ENCODE peak calls at places on chromosomes 13 and 19, in seven cellular contexts. T, N, A, U, Q, D and W are unnamed samples.

GRCh38 chr19:35260694-35261304 is 8.0 kb upstream of the USF2 start:
- DNase-seq in Q (no peak), N (no peak), T (peak; percentile 17), A (peak; percentile 8), D (no peak), U (no peak), W (no peak)

GRCh38 chr19:37007587-37008220 is 70.5 kb upstream of the ZNF420 start:
- DNase-seq in Q (no peak), T (peak; percentile 27), D (no peak), A (peak; percentile 41), U (peak; percentile 51), N (peak; percentile 10), W (peak; percentile 36)

GRCh38 chr19:55345818-55346724 is 6.4 kb downstream of the KMT5C start:
- DNase-seq in Q (no peak), N (no peak), A (peak; percentile 82), U (peak; percentile 46), D (no peak), T (peak; percentile 51), W (no peak)

GRCh38 chr19:44847144-44848035 is 1.3 kb downstream of the NECTIN2 start:
- DNase-seq in N (peak; percentile 55), Q (peak; percentile 65), D (no peak), A (peak; percentile 86), U (peak; percentile 61), T (peak; percentile 92), W (no peak)

GRCh38 chr13:97284558-97284957 is 62.4 kb downstream of the MBNL2 start:
- DNase-seq in U (peak; percentile 21), A (no peak), N (no peak), T (no peak), D (no peak), Q (no peak), W (no peak)

GRCh38 chr13:41461527-41462124 is 4.3 kb downstream of the RGCC start:
- DNase-seq in Q (no peak), U (no peak), D (no peak), A (no peak), N (no peak), T (no peak), W (no peak)

GRCh38 chr13:99985243-99985874 is 3.8 kb downstream of the ZIC2 start:
- DNase-seq in Q (peak; percentile 71), N (no peak), D (no peak), A (no peak), T (no peak), U (no peak), W (no peak)

GRCh38 chr19:23769691-23770468 is 11.2 kb upstream of the ZNF681 start:
- DNase-seq in U (no peak), A (no peak), D (no peak), T (no peak), Q (no peak), N (peak; percentile 63), W (no peak)

GRCh38 chr19:49506575-49507105 is 5.8 kb upstream of the FCGRT start:
- DNase-seq in N (peak; percentile 47), U (no peak), T (peak; percentile 76), D (no peak), A (peak; percentile 88), Q (peak; percentile 62), W (no peak)

GRCh38 chr13:43291289-43292055 is 268.1 kb downstream of the DNAJC15 start:
- DNase-seq in U (no peak), D (no peak), N (no peak), Q (no peak), A (no peak), T (no peak), W (no peak)

GRCh38 chr13:54433511-54434206 is 1405.0 kb downstream of the OLFM4 start:
- DNase-seq in D (no peak), T (peak; percentile 58), A (no peak), U (no peak), N (no peak), Q (no peak), W (no peak)

GRCh38 chr13:37407156-37407555 is 191.4 kb downstream of the POSTN start:
- DNase-seq in D (no peak), A (no peak), Q (no peak), N (peak; percentile 28), T (no peak), U (no peak), W (no peak)

GRCh38 chr19:7927605-7928333 is 1.8 kb upstream of the CTXN1 start:
- DNase-seq in A (no peak), N (no peak), D (no peak), Q (no peak), T (no peak), U (no peak), W (no peak)

GRCh38 chr13:112441226-112441625 is 65.1 kb downstream of the SPACA7 start:
- DNase-seq in N (no peak), T (no peak), D (no peak), U (no peak), A (no peak), Q (no peak), W (no peak)

GRCh38 chr13:74288361-74288911 is 154.2 kb upstream of the KLF12 start:
- DNase-seq in N (peak; percentile 46), A (peak; percentile 46), Q (peak; percentile 9), T (peak; percentile 33), U (no peak), D (no peak), W (no peak)

GRCh38 chr19:18894254-18895037 is 1.5 kb downstream of the CERS1 start:
- DNase-seq in U (peak; percentile 62), A (no peak), D (no peak), T (no peak), N (no peak), Q (peak; percentile 69), W (no peak)

GRCh38 chr13:88005188-88005587 is 334.0 kb downstream of the SLITRK5 start:
- DNase-seq in U (no peak), D (no peak), Q (no peak), T (no peak), A (no peak), N (no peak), W (no peak)

GRCh38 chr19:33220735-33221134 is 4.9 kb downstream of the SLC7A10 start:
- DNase-seq in T (no peak), U (no peak), D (no peak), Q (no peak), N (no peak), A (no peak), W (no peak)

GRCh38 chr19:33220115-33220514 is 5.5 kb downstream of the SLC7A10 start:
- DNase-seq in T (no peak), N (no peak), A (no peak), D (no peak), Q (no peak), U (no peak), W (no peak)

GRCh38 chr19:33221641-33222040 is 4.0 kb downstream of the SLC7A10 start:
- DNase-seq in N (peak; percentile 5), D (no peak), A (no peak), T (no peak), U (peak; percentile 32), Q (no peak), W (no peak)

GRCh38 chr19:33217881-33218280 is 7.8 kb downstream of the SLC7A10 start:
- DNase-seq in D (no peak), A (no peak), U (no peak), T (no peak), N (no peak), Q (no peak), W (no peak)

GRCh38 chr19:33219261-33219812 is 6.3 kb downstream of the SLC7A10 start:
- DNase-seq in D (no peak), U (peak; percentile 88), Q (no peak), A (no peak), N (no peak), T (no peak), W (no peak)
- TF ChIP-seq CTCF in D (peak; percentile 19), U (no peak), Q (no peak), A (no peak), N (peak; percentile 16), T (no peak), W (peak; percentile 12)

GRCh38 chr19:54026656-54027055 is 35.2 kb downstream of the CACNG6 start:
- DNase-seq in U (no peak), T (no peak), A (no peak), Q (no peak), D (no peak), N (peak; percentile 29), W (no peak)

GRCh38 chr19:54029930-54030490 is 33.7 kb downstream of the VSTM1 start:
- DNase-seq in T (peak; percentile 66), U (peak; percentile 43), A (peak; percentile 62), Q (peak; percentile 76), D (no peak), N (peak; percentile 32), W (peak; percentile 27)

GRCh38 chr19:54035215-54036178 is 28.2 kb downstream of the VSTM1 start:
- DNase-seq in U (peak; percentile 86), A (no peak), N (peak; percentile 75), Q (no peak), T (no peak), D (peak; percentile 29), W (peak; percentile 70)

GRCh38 chr19:54030895-54031586 is 32.7 kb downstream of the VSTM1 start:
- DNase-seq in N (no peak), U (no peak), D (no peak), T (no peak), Q (no peak), A (no peak), W (no peak)
- TF ChIP-seq CTCF in N (no peak), U (peak; percentile 56), D (peak; percentile 39), T (no peak), Q (peak; percentile 27), A (no peak), W (peak; percentile 61)

GRCh38 chr13:31160857-31161582 is 684 bp downstream of the HSPH1 start:
- DNase-seq in T (peak; percentile 60), A (peak; percentile 82), Q (peak; percentile 68), U (peak; percentile 81), D (no peak), N (peak; percentile 50), W (peak; percentile 23)

GRCh38 chr13:31162151-31163008 is 676 bp upstream of the HSPH1 start:
- DNase-seq in Q (peak; percentile 89), N (peak; percentile 94), T (peak; percentile 95), U (peak; percentile 98), D (peak; percentile 89), A (peak; percentile 98), W (peak; percentile 94)

GRCh38 chr13:31159306-31159705 is 2.4 kb downstream of the HSPH1 start:
- DNase-seq in A (no peak), Q (no peak), N (no peak), U (peak; percentile 22), T (no peak), D (no peak), W (no peak)

GRCh38 chr13:31166591-31166990 is 4.9 kb upstream of the HSPH1 start:
- DNase-seq in Q (no peak), U (peak; percentile 41), D (no peak), A (no peak), N (peak; percentile 76), T (no peak), W (no peak)

DNA sequence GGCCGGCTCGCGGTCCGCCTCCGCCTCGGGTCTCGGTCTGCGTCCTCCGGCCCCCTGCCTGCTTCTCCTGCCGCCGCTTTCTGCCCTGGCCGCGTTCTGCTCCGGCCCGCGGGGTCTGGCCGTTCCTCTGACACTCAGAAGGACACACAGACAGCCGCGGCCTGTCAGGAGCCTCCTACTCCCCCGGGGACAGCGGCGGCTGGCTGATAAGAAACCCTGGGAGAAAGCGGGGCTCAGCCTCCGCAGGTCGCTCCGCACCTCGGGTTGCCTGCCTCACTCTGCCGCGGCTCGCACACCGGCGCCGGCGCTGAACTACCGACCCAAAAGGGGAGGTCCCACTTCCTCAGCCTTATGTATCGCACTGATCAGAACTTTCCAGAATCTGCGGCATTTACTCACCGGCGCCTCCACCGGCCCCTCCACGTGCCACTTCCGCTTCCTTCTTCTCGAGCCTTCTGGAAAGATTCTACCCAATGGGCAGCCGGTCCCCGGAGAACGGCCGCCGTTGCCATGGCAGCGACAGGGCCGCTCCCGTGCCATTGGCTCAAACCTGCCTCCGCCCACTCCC is at the start of gene HSPH1:
- DNase-seq in U (peak; percentile 98), D (peak; percentile 73), T (peak; percentile 98), A (peak; percentile 99), Q (peak; percentile 97), N (peak; percentile 93), W (peak; percentile 92)
- TF ChIP-seq CTCF in U (no peak), D (peak; percentile 43), T (no peak), A (no peak), Q (no peak), N (peak; percentile 25), W (peak; percentile 26)

GRCh38 chr13:113811081-113811928 is 52.3 kb downstream of the TMEM255B start:
- DNase-seq in A (no peak), D (no peak), T (no peak), Q (no peak), N (no peak), U (no peak), W (no peak)
- TF ChIP-seq CTCF in A (no peak), D (no peak), T (no peak), Q (no peak), N (no peak), U (no peak), W (no peak)